ENCODE peak calls at places on chromosome 2, in four cellular contexts. One of them, this sample, is unnamed.

GRCh38 chr2:237057893-237058300 is 27.8 kb upstream of the COPS8 start:
- DNase-seq in fibroblast of lung: no peak
- DNase-seq in neural progenitor cell: no peak
- DNase-seq in GM23338: no peak
- DNase-seq in this sample: no peak

GRCh38 chr2:40353236-40353635 is 98.7 kb downstream of the SLC8A1 start:
- DNase-seq in fibroblast of lung: peak; percentile 59
- DNase-seq in neural progenitor cell: no peak
- DNase-seq in GM23338: no peak
- DNase-seq in this sample: no peak

GRCh38 chr2:150485871-150486538 is 1.5 kb downstream of the RND3 start:
- DNase-seq in fibroblast of lung: peak; percentile 80
- DNase-seq in neural progenitor cell: peak; percentile 70
- DNase-seq in GM23338: peak; percentile 76
- DNase-seq in this sample: peak; percentile 30

GRCh38 chr2:95325026-95325425 is 27.9 kb downstream of the KCNIP3 start:
- DNase-seq in fibroblast of lung: no peak
- DNase-seq in neural progenitor cell: no peak
- DNase-seq in GM23338: no peak
- DNase-seq in this sample: no peak

GRCh38 chr2:239282448-239283287 is 118.2 kb downstream of the HDAC4 start:
- DNase-seq in fibroblast of lung: no peak
- DNase-seq in neural progenitor cell: no peak
- DNase-seq in GM23338: no peak
- DNase-seq in this sample: no peak

GRCh38 chr2:159050426-159050825 is 82.0 kb downstream of the TANC1 start:
- DNase-seq in fibroblast of lung: no peak
- DNase-seq in neural progenitor cell: no peak
- DNase-seq in GM23338: no peak
- DNase-seq in this sample: no peak

GRCh38 chr2:18194161-18194560 is 315.7 kb downstream of the KCNS3 start:
- DNase-seq in fibroblast of lung: no peak
- DNase-seq in neural progenitor cell: no peak
- DNase-seq in GM23338: no peak
- DNase-seq in this sample: no peak

GRCh38 chr2:10412380-10412779 is 35.7 kb downstream of the ODC1 start:
- DNase-seq in fibroblast of lung: peak; percentile 46
- DNase-seq in neural progenitor cell: peak; percentile 66
- DNase-seq in GM23338: peak; percentile 70
- DNase-seq in this sample: no peak

GRCh38 chr2:162509288-162509968 is 165.5 kb downstream of the GCA start:
- DNase-seq in fibroblast of lung: no peak
- DNase-seq in neural progenitor cell: no peak
- DNase-seq in GM23338: no peak
- DNase-seq in this sample: no peak

GRCh38 chr2:55139305-55139704 is 89.1 kb upstream of the RTN4 start:
- DNase-seq in fibroblast of lung: no peak
- DNase-seq in neural progenitor cell: no peak
- DNase-seq in GM23338: no peak
- DNase-seq in this sample: no peak

GRCh38 chr2:20534913-20535801 is 88.3 kb downstream of the RHOB start:
- DNase-seq in fibroblast of lung: no peak
- DNase-seq in neural progenitor cell: no peak
- DNase-seq in GM23338: peak; percentile 28
- DNase-seq in this sample: no peak

GRCh38 chr2:240957656-240958365 is 40.6 kb upstream of the SNED1 start:
- DNase-seq in fibroblast of lung: peak; percentile 52
- DNase-seq in neural progenitor cell: no peak
- DNase-seq in GM23338: no peak
- DNase-seq in this sample: no peak

GRCh38 chr2:86518498-86518897 is 44.7 kb downstream of the CHMP3 start:
- DNase-seq in fibroblast of lung: peak; percentile 53
- DNase-seq in neural progenitor cell: peak; percentile 43
- DNase-seq in GM23338: peak; percentile 65
- DNase-seq in this sample: no peak

GRCh38 chr2:112547333-112547732 is 5.1 kb downstream of the POLR1B start:
- DNase-seq in fibroblast of lung: peak; percentile 77
- DNase-seq in neural progenitor cell: no peak
- DNase-seq in GM23338: no peak
- DNase-seq in this sample: no peak

GRCh38 chr2:181066333-181066732 is 85.9 kb downstream of the UBE2E3 start:
- DNase-seq in fibroblast of lung: no peak
- DNase-seq in neural progenitor cell: no peak
- DNase-seq in GM23338: peak; percentile 36
- DNase-seq in this sample: no peak

GRCh38 chr2:211033765-211034164 is 477.4 kb downstream of the CPS1 start:
- DNase-seq in fibroblast of lung: no peak
- DNase-seq in neural progenitor cell: peak; percentile 47
- DNase-seq in GM23338: peak; percentile 70
- DNase-seq in this sample: no peak

GRCh38 chr2:179936654-179937053 is 70.4 kb downstream of the CWC22 start:
- DNase-seq in fibroblast of lung: peak; percentile 20
- DNase-seq in neural progenitor cell: peak; percentile 66
- DNase-seq in GM23338: peak; percentile 84
- DNase-seq in this sample: peak; percentile 11

GRCh38 chr2:105879106-105879797 is 134.5 kb downstream of the NCK2 start:
- DNase-seq in fibroblast of lung: no peak
- DNase-seq in neural progenitor cell: no peak
- DNase-seq in GM23338: no peak
- DNase-seq in this sample: no peak

GRCh38 chr2:105597831-105598293 is 146.8 kb upstream of the NCK2 start:
- DNase-seq in fibroblast of lung: no peak
- DNase-seq in neural progenitor cell: no peak
- DNase-seq in GM23338: no peak
- DNase-seq in this sample: no peak

GRCh38 chr2:239171643-239172042 is 229.2 kb downstream of the HDAC4 start:
- DNase-seq in fibroblast of lung: no peak
- DNase-seq in neural progenitor cell: no peak
- DNase-seq in GM23338: no peak
- DNase-seq in this sample: no peak

GRCh38 chr2:165219491-165219890 is 15.6 kb upstream of the SCN3A start:
- DNase-seq in fibroblast of lung: no peak
- DNase-seq in neural progenitor cell: peak; percentile 34
- DNase-seq in GM23338: no peak
- DNase-seq in this sample: no peak

GRCh38 chr2:36570416-36570815 is 27.6 kb downstream of the FEZ2 start:
- DNase-seq in fibroblast of lung: peak; percentile 33
- DNase-seq in neural progenitor cell: no peak
- DNase-seq in GM23338: no peak
- DNase-seq in this sample: no peak

GRCh38 chr2:237431372-237431771 is 17.4 kb upstream of the COL6A3 start:
- DNase-seq in fibroblast of lung: peak; percentile 69
- DNase-seq in neural progenitor cell: no peak
- DNase-seq in GM23338: no peak
- DNase-seq in this sample: no peak

GRCh38 chr2:120703330-120703994 is 32.2 kb upstream of the GLI2 start:
- DNase-seq in fibroblast of lung: peak; percentile 57
- DNase-seq in neural progenitor cell: no peak
- DNase-seq in GM23338: no peak
- DNase-seq in this sample: no peak

GRCh38 chr2:156625360-156625995 is 189.3 kb downstream of the GPD2 start:
- DNase-seq in fibroblast of lung: no peak
- DNase-seq in neural progenitor cell: no peak
- DNase-seq in GM23338: no peak
- DNase-seq in this sample: no peak

GRCh38 chr2:134276381-134277172 is 22.7 kb downstream of the MGAT5 start:
- DNase-seq in fibroblast of lung: no peak
- DNase-seq in neural progenitor cell: no peak
- DNase-seq in GM23338: no peak
- DNase-seq in this sample: no peak

GRCh38 chr2:134273240-134273983 is 19.5 kb downstream of the MGAT5 start:
- DNase-seq in fibroblast of lung: no peak
- DNase-seq in neural progenitor cell: no peak
- DNase-seq in GM23338: no peak
- DNase-seq in this sample: no peak

GRCh38 chr2:134272831-134273230 is 19.0 kb downstream of the MGAT5 start:
- DNase-seq in fibroblast of lung: no peak
- DNase-seq in neural progenitor cell: no peak
- DNase-seq in GM23338: no peak
- DNase-seq in this sample: no peak

GRCh38 chr2:134277223-134277622 is 23.4 kb downstream of the MGAT5 start:
- DNase-seq in fibroblast of lung: no peak
- DNase-seq in neural progenitor cell: no peak
- DNase-seq in GM23338: no peak
- DNase-seq in this sample: no peak

GRCh38 chr2:134275058-134275862 is 21.4 kb downstream of the MGAT5 start:
- DNase-seq in fibroblast of lung: no peak
- DNase-seq in neural progenitor cell: no peak
- DNase-seq in GM23338: no peak
- DNase-seq in this sample: no peak
- H3K4me1 ChIP-seq in fibroblast of lung: no peaks in the 10 kb centered on the region
- H3K4me1 ChIP-seq in neural progenitor cell: no peaks in the 10 kb centered on the region
- H3K4me1 ChIP-seq in GM23338: peaks cover 22% of the 10 kb centered on the region
- H3K4me1 ChIP-seq in this sample: no peaks in the 10 kb centered on the region

DNA sequence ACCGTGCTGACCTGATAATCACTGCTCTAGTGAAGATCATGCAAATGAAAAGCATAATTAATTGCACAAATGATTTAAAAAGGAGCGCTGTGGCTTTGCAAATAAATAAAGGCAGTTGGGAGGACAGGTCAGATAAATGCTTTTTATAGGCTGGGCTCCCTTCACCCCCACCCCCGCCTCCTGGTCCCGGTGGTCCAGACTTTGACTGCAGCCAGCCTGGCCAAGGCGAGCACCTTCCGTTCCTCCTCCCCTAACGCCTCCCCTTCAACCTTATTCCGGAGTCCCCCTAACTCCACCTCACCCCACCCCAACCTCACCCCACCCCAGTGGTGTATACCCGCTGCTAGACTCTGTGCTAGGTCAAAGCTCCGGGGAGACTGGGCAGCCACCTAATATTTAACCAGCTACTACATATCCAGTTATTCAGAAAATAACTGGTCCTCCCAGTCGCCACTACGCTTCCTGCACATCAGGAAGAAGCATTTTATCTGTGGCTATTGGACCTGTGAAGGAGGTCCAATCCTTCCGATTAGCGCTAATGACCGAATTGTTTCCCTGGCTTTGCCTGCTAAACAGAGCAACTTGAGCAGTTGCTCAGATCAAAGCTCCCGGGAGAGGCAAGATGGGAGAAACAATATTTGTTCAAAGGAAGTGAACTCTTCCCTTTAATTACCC is 3.7 kb upstream of the SP9 start:
- DNase-seq in fibroblast of lung: no peak
- DNase-seq in neural progenitor cell: peak; percentile 55
- DNase-seq in GM23338: peak; percentile 57
- DNase-seq in this sample: no peak
- H3K4me2 ChIP-seq in fibroblast of lung: no peak overlapping the region
- H3K4me2 ChIP-seq in neural progenitor cell: peak overlapping the region; percentile 5
- H3K4me2 ChIP-seq in GM23338: peak overlapping the region; percentile 78
- H3K4me2 ChIP-seq in this sample: no peak overlapping the region

DNA sequence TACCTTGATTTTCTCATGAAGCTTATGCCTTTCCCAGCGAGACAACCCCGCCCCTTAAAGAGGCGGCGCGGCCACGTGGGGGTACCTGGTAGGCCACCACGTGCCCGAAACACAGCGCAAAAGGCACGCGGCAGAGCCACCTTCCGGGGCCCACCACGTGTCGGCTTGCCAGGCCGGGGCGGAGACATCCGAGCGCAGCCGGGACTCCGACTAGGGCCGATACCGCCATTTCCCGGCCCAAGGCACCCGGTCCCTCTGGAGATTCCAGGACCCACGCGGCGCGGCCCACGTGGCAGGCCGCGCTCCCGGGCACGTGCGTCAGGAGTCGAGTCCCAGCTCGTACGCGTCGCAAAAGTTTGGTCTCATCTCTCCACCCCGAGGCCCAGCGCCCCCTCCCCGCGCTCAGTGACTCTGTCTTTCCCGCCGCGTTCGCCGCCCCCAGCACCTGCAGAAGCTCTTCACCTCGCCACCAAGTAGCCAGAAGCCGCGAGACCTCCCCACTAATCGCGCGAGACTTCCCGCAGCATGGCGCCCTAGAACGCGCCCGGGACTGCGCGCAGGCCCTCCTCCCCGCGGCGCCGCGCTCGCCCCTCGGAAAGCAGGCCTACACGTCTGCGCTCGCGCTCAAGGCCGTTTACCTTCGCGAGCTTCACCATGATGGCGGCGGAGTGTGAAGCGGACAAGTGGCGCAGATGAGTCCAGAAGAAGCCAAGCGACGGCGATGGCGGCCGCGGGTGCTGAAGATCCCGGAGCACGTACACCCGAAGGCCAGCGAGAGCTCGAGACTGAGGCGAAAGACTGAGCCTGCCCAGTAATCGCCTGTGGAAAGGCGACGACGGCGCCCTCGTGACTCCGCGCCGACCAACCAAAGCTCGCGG is at the start of gene NCL:
- DNase-seq in fibroblast of lung: peak; percentile 98
- DNase-seq in neural progenitor cell: peak; percentile 92
- DNase-seq in GM23338: peak; percentile 81
- DNase-seq in this sample: no peak
- H2AFZ ChIP-seq in fibroblast of lung: peak within 1 kb of the TSS; percentile 83
- H2AFZ ChIP-seq in neural progenitor cell: peak within 1 kb of the TSS; percentile 52
- H2AFZ ChIP-seq in GM23338: peak within 1 kb of the TSS; percentile 69
- H2AFZ ChIP-seq in this sample: peak within 1 kb of the TSS; percentile 70

DNA sequence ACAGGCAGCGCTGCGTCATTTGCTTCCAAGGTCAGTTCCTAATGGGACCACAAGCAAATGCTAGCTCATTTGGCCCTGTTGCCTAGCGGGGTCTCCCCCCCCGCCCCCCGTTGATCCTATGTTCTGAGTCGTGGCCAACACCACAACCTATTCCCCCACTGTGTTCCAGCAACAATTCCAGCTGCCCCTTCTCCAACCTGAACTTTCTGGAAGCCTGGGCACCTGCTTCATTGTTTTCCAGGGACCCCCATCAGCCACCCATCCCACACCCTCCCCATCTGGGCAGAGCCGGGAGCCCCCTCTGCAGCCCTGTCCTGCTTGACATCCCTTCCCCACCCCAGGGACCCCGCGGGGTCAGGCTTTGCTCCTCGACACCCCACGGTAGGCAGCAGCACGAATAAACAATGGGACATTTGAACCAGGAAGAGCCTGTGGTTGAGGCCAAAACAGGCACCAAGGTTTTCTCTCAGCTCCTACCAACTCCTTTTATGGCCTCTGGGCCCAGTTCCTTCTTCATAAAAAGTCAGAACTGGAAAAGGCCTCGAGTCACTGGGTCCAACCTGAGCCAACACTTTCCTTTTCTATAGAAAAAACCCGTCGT is 20.5 kb downstream of the TEX44 start:
- DNase-seq in fibroblast of lung: no peak
- DNase-seq in neural progenitor cell: no peak
- DNase-seq in GM23338: no peak
- DNase-seq in this sample: no peak
- H3K4me1 ChIP-seq in fibroblast of lung: peaks cover 30% of the 10 kb centered on the region
- H3K4me1 ChIP-seq in neural progenitor cell: peaks cover 21% of the 10 kb centered on the region
- H3K4me1 ChIP-seq in GM23338: peaks cover 45% of the 10 kb centered on the region
- H3K4me1 ChIP-seq in this sample: peaks cover 48% of the 10 kb centered on the region

GRCh38 chr2:177165731-177166711 is 46.6 kb upstream of the HNRNPA3 start:
- DNase-seq in fibroblast of lung: peak; percentile 47
- DNase-seq in neural progenitor cell: no peak
- DNase-seq in GM23338: no peak
- DNase-seq in this sample: no peak
- H3K4me2 ChIP-seq in fibroblast of lung: peak overlapping the region; percentile 100
- H3K4me2 ChIP-seq in neural progenitor cell: no peak overlapping the region
- H3K4me2 ChIP-seq in GM23338: peak overlapping the region; percentile 31
- H3K4me2 ChIP-seq in this sample: peak overlapping the region; percentile 98

GRCh38 chr2:194765723-194766122 is 891.3 kb upstream of the SLC39A10 start:
- DNase-seq in fibroblast of lung: no peak
- DNase-seq in neural progenitor cell: peak; percentile 27
- DNase-seq in GM23338: peak; percentile 11
- DNase-seq in this sample: no peak
- H2AFZ ChIP-seq in fibroblast of lung: no peak overlapping the region
- H2AFZ ChIP-seq in neural progenitor cell: peak overlapping the region; percentile 11
- H2AFZ ChIP-seq in GM23338: no peak overlapping the region
- H2AFZ ChIP-seq in this sample: no peak overlapping the region